ENCODE peak calls at places on chromosomes 12 and 14, in four cellular contexts. P is ovary, M is heart left ventricle, X is mammary epithelial cell. B is an unnamed sample.

GRCh38 chr12:47744005-47744651 is 14.6 kb downstream of the RAPGEF3 start:
- DNase-seq in P (no peak), M (peak), X (peak), B (no peak)

GRCh38 chr12:33818313-33818712 is 204.0 kb upstream of the ALG10 start:
- DNase-seq in P (no peak), M (no peak), X (no peak), B (no peak)

GRCh38 chr14:90093942-90094595 is 32.3 kb downstream of the KCNK13 start:
- DNase-seq in P (no peak), M (no peak), X (peak), B (peak)

GRCh38 chr12:52029686-52030085 is 21.6 kb upstream of the NR4A1 start:
- DNase-seq in P (no peak), M (no peak), X (peak), B (peak)

GRCh38 chr12:51009038-51009437 is 17.1 kb downstream of the SLC11A2 start:
- DNase-seq in P (peak), M (peak), X (no peak), B (peak)

GRCh38 chr12:51320695-51321320 is 3.2 kb downstream of the BIN2 start:
- DNase-seq in P (no peak), M (no peak), X (no peak), B (no peak)

GRCh38 chr12:48002773-48003218 is 1.5 kb downstream of the COL2A1 start:
- DNase-seq in P (peak), M (no peak), X (peak), B (peak)

GRCh38 chr14:22650960-22651521 is 6.9 kb upstream of the OR6J1 start:
- DNase-seq in P (no peak), M (no peak), X (peak), B (peak)

GRCh38 chr12:57085999-57086950 is 2.6 kb upstream of the NAB2 start:
- DNase-seq in P (peak), M (peak), X (peak), B (peak)

GRCh38 chr12:110998165-110998564 is 77.8 kb upstream of the MYL2 start:
- DNase-seq in P (no peak), M (no peak), X (no peak), B (no peak)

GRCh38 chr12:13562915-13563742 is 366.6 kb downstream of the EMP1 start:
- DNase-seq in P (no peak), M (peak), X (no peak), B (no peak)

GRCh38 chr12:89237763-89238162 is 114.5 kb downstream of the DUSP6 start:
- DNase-seq in P (no peak), M (no peak), X (no peak), B (no peak)

GRCh38 chr14:48398675-48399282 is 723.4 kb upstream of the MDGA2 start:
- DNase-seq in P (no peak), M (no peak), X (peak), B (peak)

GRCh38 chr14:89543420-89543790 is 126.4 kb upstream of the FOXN3 start:
- DNase-seq in P (peak), M (no peak), X (no peak), B (peak)

GRCh38 chr12:56803750-56804149 is 40.6 kb downstream of the HSD17B6 start:
- DNase-seq in P (no peak), M (no peak), X (peak), B (no peak)

DNA sequence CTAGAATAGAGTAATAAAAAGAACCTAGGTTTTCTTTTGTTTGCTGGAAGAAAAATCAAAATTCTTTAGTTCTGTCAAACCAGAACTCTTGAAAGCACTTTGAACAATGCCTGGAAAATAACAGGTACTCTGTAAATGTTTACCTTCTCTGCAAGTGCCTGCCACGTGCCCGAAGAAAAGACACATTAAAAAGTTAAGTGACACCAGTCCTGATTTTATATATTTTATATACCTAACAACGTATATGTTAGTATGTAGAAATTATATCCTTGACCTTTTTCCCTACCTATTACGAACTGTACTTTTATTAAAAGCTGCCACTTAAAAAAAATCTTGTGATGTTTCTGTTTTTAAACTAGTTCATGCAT is 992 bp downstream of the THAP2 start:
- DNase-seq in P (no peak), M (no peak), X (no peak), B (no peak)
- H3K4me3 ChIP-seq in P (peak), M (peak), X (peak), B (peak)

GRCh38 chr14:100747736-100748135 is 21.0 kb downstream of the DLK1 start:
- DNase-seq in P (no peak), M (no peak), X (no peak), B (no peak)
- H3K4me3 ChIP-seq in P (no peak), M (no peak), X (no peak), B (no peak)

GRCh38 chr14:54761835-54762234 is 140.8 kb downstream of the GCH1 start:
- DNase-seq in P (no peak), M (no peak), X (no peak), B (no peak)

GRCh38 chr14:54760866-54761265 is 141.8 kb downstream of the GCH1 start:
- DNase-seq in P (no peak), M (no peak), X (no peak), B (no peak)

GRCh38 chr14:54766276-54767138 is 136.1 kb downstream of the GCH1 start:
- DNase-seq in P (no peak), M (no peak), X (no peak), B (no peak)

GRCh38 chr14:54762296-54762695 is 140.3 kb downstream of the GCH1 start:
- DNase-seq in P (no peak), M (no peak), X (no peak), B (peak)

DNA sequence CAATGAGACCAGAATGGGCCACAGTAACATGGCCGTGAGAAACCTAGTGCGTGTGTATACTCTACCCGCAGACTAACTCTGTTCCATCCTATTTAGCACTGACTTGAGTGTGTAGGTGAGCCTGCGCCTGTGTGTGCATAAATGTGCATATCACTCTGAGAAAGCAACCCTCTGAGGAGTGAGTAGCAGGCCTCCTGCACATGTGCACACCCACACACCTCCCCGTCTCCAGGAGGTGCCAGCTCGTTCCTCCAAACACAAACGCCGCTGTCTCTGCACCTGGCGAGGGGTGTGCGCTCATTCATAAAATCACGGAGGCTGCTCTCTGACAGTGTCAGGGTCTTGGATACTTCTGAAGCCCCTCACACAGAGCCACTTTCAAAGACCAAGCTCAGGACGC is 138.9 kb downstream of the GCH1 start:
- DNase-seq in P (no peak), M (no peak), X (no peak), B (no peak)
- H3K4me3 ChIP-seq in P (no peak), M (no peak), X (no peak), B (no peak)

GRCh38 chr12:553216-554000 is 93.7 kb downstream of the B4GALNT3 start:
- DNase-seq in P (no peak), M (peak), X (no peak), B (no peak)
- H3K4me3 ChIP-seq in P (no peak), M (peak), X (no peak), B (no peak)

GRCh38 chr14:77142289-77142814 is 761 bp upstream of the ZDHHC22 start:
- DNase-seq in P (no peak), M (no peak), X (no peak), B (no peak)
- H3K4me3 ChIP-seq in P (no peak), M (no peak), X (no peak), B (no peak)

GRCh38 chr14:69263364-69263763 is 3.4 kb downstream of the GALNT16 start:
- DNase-seq in P (no peak), M (no peak), X (peak), B (peak)

GRCh38 chr14:69263771-69264170 is 3.8 kb downstream of the GALNT16 start:
- DNase-seq in P (no peak), M (no peak), X (no peak), B (no peak)

GRCh38 chr14:69261761-69262331 is 1.9 kb downstream of the GALNT16 start:
- DNase-seq in P (no peak), M (no peak), X (no peak), B (no peak)

GRCh38 chr14:69260979-69261605 is 1.1 kb downstream of the GALNT16 start:
- DNase-seq in P (no peak), M (peak), X (no peak), B (no peak)

GRCh38 chr14:69262516-69262915 is 2.6 kb downstream of the GALNT16 start:
- DNase-seq in P (no peak), M (no peak), X (no peak), B (no peak)
- H3K4me3 ChIP-seq in P (no peak), M (no peak), X (no peak), B (no peak)

GRCh38 chr14:74552623-74553022 is 59.1 kb downstream of the ISCA2 start:
- DNase-seq in P (peak), M (peak), X (no peak), B (no peak)
- H3K4me3 ChIP-seq in P (no peak), M (no peak), X (no peak), B (no peak)

B was measured in astrocyte of the spinal cord.